ENCODE peak calls at places on chromosomes 2 and 18, in four cellular contexts. B is AG09319, Z is left lung, F is fibroblast of mammary gland. Q is an unnamed sample.
A peak's percentile ranks its signal among the peaks of the same experiment; 100 is the strongest.

GRCh38 chr18:74382481-74382880 is 66.8 kb downstream of the C18orf63 start:
- DNase-seq in B (no peak), Z (no peak), F (no peak), Q (no peak)

GRCh38 chr2:234427081-234428058 is 69.5 kb downstream of the ARL4C start:
- DNase-seq in F (no peak), B (no peak), Z (no peak), Q (peak; percentile 69)

GRCh38 chr2:238379096-238379810 is 47.5 kb upstream of the ASB1 start:
- DNase-seq in Z (peak; percentile 62), F (no peak), B (no peak), Q (no peak)

GRCh38 chr2:158359846-158360245 is 96.7 kb downstream of the CCDC148 start:
- DNase-seq in B (no peak), F (no peak), Z (no peak), Q (no peak)

GRCh38 chr2:196486145-196486544 is 153.4 kb upstream of the CCDC150 start:
- DNase-seq in Z (no peak), F (peak; percentile 31), B (no peak), Q (no peak)

GRCh38 chr2:172442072-172442895 is 14.9 kb downstream of the ITGA6 start:
- DNase-seq in Z (no peak), F (peak; percentile 90), B (peak; percentile 54), Q (no peak)

GRCh38 chr18:13558132-13558531 is 168.2 kb downstream of the FAM210A start:
- DNase-seq in F (peak; percentile 46), Z (no peak), B (no peak), Q (peak; percentile 42)

GRCh38 chr2:216951166-216951565 is 91.3 kb upstream of the TNP1 start:
- DNase-seq in B (no peak), F (no peak), Z (no peak), Q (no peak)

GRCh38 chr2:240997856-240998705 is at the start of gene SNED1:
- DNase-seq in Z (peak; percentile 95), B (peak; percentile 51), F (peak; percentile 68), Q (peak; percentile 56)

GRCh38 chr2:183070942-183071844 is 7.4 kb upstream of the DUSP19 start:
- DNase-seq in Z (peak; percentile 68), B (no peak), F (peak; percentile 43), Q (no peak)
- TF ChIP-seq CTCF in Z (peak; percentile 52), B (peak; percentile 57), F (peak; percentile 52), Q (no peak)

GRCh38 chr18:24540896-24541295 is 80.5 kb downstream of the HRH4 start:
- DNase-seq in B (no peak), Z (no peak), F (no peak), Q (no peak)

GRCh38 chr18:24546304-24546703 is 85.9 kb downstream of the HRH4 start:
- DNase-seq in B (no peak), Z (no peak), F (peak; percentile 8), Q (no peak)

GRCh38 chr18:24544949-24545348 is 84.5 kb downstream of the HRH4 start:
- DNase-seq in B (no peak), F (no peak), Z (no peak), Q (no peak)

GRCh38 chr18:24543408-24544140 is 83.1 kb downstream of the HRH4 start:
- DNase-seq in B (no peak), Z (no peak), F (no peak), Q (no peak)

GRCh38 chr18:24544141-24544498 is 83.7 kb downstream of the HRH4 start:
- DNase-seq in B (no peak), Z (no peak), F (peak; percentile 36), Q (no peak)
- TF ChIP-seq CTCF in B (peak; percentile 32), Z (no peak), F (peak; percentile 33), Q (peak; percentile 46)

DNA sequence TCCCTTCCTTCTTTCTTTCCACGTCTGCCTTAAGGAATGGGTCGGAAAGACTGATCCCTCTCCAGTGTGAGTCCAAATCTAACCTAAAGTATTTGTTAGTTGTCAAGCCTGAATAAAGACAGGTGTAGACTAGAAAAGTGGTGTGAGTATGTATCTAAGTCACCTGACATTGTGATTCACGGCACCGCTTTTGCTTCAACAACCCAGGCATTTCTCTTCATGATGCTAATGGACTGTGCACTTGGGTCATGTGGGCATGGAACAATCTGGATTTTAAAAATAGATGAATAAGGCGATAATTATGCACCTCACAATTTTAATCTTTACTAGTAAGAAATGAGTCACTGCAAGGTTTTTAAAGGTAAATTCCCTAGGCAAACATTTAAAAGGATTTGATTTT is 107.5 kb downstream of the LIPG start:
- DNase-seq in B (no peak), F (no peak), Z (no peak), Q (no peak)
- TF ChIP-seq CTCF in B (no peak), F (no peak), Z (no peak), Q (no peak)

GRCh38 chr2:208254871-208255556 is at the start of gene IDH1:
- DNase-seq in B (peak; percentile 81), F (peak; percentile 90), Z (peak; percentile 97), Q (peak; percentile 99)

GRCh38 chr2:208253518-208254117 is 1.3 kb downstream of the IDH1 start:
- DNase-seq in B (no peak), Z (no peak), F (no peak), Q (no peak)

GRCh38 chr2:208254118-208254870 is 577 bp downstream of the IDH1 start:
- DNase-seq in F (peak; percentile 68), Z (peak; percentile 94), B (peak; percentile 48), Q (peak; percentile 79)

GRCh38 chr2:208255557-208256106 is 761 bp upstream of the IDH1 start:
- DNase-seq in F (no peak), Z (no peak), B (no peak), Q (no peak)

DNA sequence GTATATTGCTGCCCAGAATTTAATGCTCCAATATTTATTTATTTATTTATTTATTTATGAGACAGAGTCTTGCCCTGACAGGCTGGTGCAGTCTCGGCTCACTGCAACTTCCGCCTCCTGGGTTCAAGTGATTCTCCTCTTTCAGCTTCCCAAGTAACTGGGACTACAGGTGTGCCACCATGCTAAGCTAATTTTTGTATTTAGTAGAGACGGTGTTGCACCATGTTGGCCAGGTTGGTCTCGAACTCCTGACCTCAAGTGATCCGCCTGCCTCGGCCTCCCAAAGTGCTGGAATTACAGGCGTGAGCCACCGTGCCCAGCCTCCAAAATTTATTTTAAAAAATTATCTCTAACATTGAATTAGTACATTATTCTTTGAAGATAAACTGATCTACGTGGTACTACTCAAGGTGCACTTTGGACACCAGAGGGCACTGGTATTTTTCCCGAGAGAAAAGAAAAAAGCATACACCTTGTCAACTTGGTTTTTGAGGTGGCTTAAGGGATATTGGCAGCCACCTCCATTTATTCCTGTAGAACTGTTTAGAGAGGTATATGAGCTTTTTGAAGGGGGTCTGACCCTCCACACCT is 1.4 kb upstream of the IDH1 start:
- DNase-seq in Z (no peak), B (no peak), F (no peak), Q (no peak)
- TF ChIP-seq CTCF in Z (no peak), B (no peak), F (peak; percentile 4), Q (peak; percentile 25)

DNA sequence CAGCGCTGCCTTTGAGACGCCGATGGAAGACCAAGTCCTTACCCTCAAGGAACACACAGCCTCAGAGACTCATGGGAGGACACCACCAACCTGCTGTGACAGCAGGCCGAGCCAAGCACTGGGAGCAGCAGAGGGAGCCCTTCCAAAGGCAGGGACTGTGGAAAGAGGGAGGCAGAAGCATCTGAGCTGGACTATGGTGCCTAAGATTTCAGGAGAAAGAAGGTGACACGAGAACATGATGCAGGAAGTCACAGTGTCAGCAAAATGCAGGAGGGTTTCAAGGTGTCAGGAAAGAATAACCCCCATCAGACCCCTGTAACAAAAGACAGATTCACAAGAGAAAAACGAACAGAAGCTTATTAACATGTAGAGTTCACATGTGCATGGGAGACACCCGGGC is 24.2 kb upstream of the COX7A2L start:
- DNase-seq in Z (no peak), B (no peak), F (no peak), Q (no peak)
- TF ChIP-seq CTCF in Z (no peak), B (peak; percentile 22), F (peak; percentile 24), Q (no peak)

GRCh38 chr2:27890146-27891062 is at the start of the genes BABAM2 and RBKS:
- DNase-seq in B (peak; percentile 45), Z (peak; percentile 96), F (peak; percentile 70), Q (peak; percentile 90)
- TF ChIP-seq CTCF in B (no peak), Z (no peak), F (no peak), Q (no peak)

GRCh38 chr18:20971886-20972267 is 139.7 kb downstream of the ROCK1 start:
- DNase-seq in B (no peak), F (peak; percentile 50), Z (no peak), Q (no peak)
- TF ChIP-seq CTCF in B (peak; percentile 57), F (peak; percentile 75), Z (peak; percentile 30), Q (peak; percentile 43)